ENCODE peak calls at places on chromosome 14, in four cellular contexts. One of them, this sample, is unnamed.

GRCh38 chr14:75399819-75400678 is 27.8 kb upstream of the JDP2 start:
- DNase-seq in breast epithelium: peak
- DNase-seq in stimulated activated CD4-positive, alpha-beta T cell treated with anti-CD3 and anti-CD28 coated beads, Interleukin-4, amount 100 ng/mL, for 4 hours: no peak
- DNase-seq in GOT3: no peak
- DNase-seq in this sample: no peak

GRCh38 chr14:56092761-56093160 is 25.4 kb upstream of the PELI2 start:
- DNase-seq in GOT3: no peak
- DNase-seq in stimulated activated CD4-positive, alpha-beta T cell treated with anti-CD3 and anti-CD28 coated beads, Interleukin-4, amount 100 ng/mL, for 4 hours: no peak
- DNase-seq in breast epithelium: no peak
- DNase-seq in this sample: no peak

GRCh38 chr14:73252491-73253322 is 15.4 kb downstream of the PAPLN start:
- DNase-seq in GOT3: no peak
- DNase-seq in breast epithelium: no peak
- DNase-seq in stimulated activated CD4-positive, alpha-beta T cell treated with anti-CD3 and anti-CD28 coated beads, Interleukin-4, amount 100 ng/mL, for 4 hours: no peak
- DNase-seq in this sample: no peak

GRCh38 chr14:101719708-101720107 is 41.8 kb upstream of the PPP2R5C start:
- DNase-seq in stimulated activated CD4-positive, alpha-beta T cell treated with anti-CD3 and anti-CD28 coated beads, Interleukin-4, amount 100 ng/mL, for 4 hours: no peak
- DNase-seq in breast epithelium: no peak
- DNase-seq in GOT3: no peak
- DNase-seq in this sample: no peak

GRCh38 chr14:58901826-58902225 is 264.1 kb downstream of the DACT1 start:
- DNase-seq in GOT3: no peak
- DNase-seq in breast epithelium: no peak
- DNase-seq in stimulated activated CD4-positive, alpha-beta T cell treated with anti-CD3 and anti-CD28 coated beads, Interleukin-4, amount 100 ng/mL, for 4 hours: no peak
- DNase-seq in this sample: no peak

GRCh38 chr14:71165121-71165574 is 257.9 kb downstream of the PCNX1 start:
- DNase-seq in stimulated activated CD4-positive, alpha-beta T cell treated with anti-CD3 and anti-CD28 coated beads, Interleukin-4, amount 100 ng/mL, for 4 hours: no peak
- DNase-seq in GOT3: no peak
- DNase-seq in breast epithelium: no peak
- DNase-seq in this sample: no peak

GRCh38 chr14:101509730-101510371 is 51.4 kb upstream of the DIO3 start:
- DNase-seq in breast epithelium: no peak
- DNase-seq in GOT3: no peak
- DNase-seq in stimulated activated CD4-positive, alpha-beta T cell treated with anti-CD3 and anti-CD28 coated beads, Interleukin-4, amount 100 ng/mL, for 4 hours: no peak
- DNase-seq in this sample: no peak

GRCh38 chr14:63737582-63738006 is 9.7 kb upstream of the SGPP1 start:
- DNase-seq in breast epithelium: no peak
- DNase-seq in GOT3: no peak
- DNase-seq in stimulated activated CD4-positive, alpha-beta T cell treated with anti-CD3 and anti-CD28 coated beads, Interleukin-4, amount 100 ng/mL, for 4 hours: no peak
- DNase-seq in this sample: no peak

GRCh38 chr14:64937821-64938193 is 4.7 kb downstream of the GPX2 start:
- DNase-seq in stimulated activated CD4-positive, alpha-beta T cell treated with anti-CD3 and anti-CD28 coated beads, Interleukin-4, amount 100 ng/mL, for 4 hours: no peak
- DNase-seq in breast epithelium: no peak
- DNase-seq in GOT3: no peak
- DNase-seq in this sample: no peak